ENCODE peak calls at places on chromosomes 4 and X, in six cellular contexts. V is H9, C is K562, W is GM23338, I is neuronal stem cell, M is cardiac muscle cell. L is an unnamed sample.

GRCh38 chrX:15299945-15300851 is 15.2 kb downstream of the ASB11 start:
- DNase-seq in V (no peak), C (peak; percentile 14), W (peak; percentile 24), I (peak; percentile 0), M (no peak), L (no peak)

GRCh38 chrX:69133561-69134542 is 31.4 kb downstream of the PJA1 start:
- DNase-seq in V (peak; percentile 81), C (peak; percentile 54), W (peak; percentile 86), I (peak; percentile 40), M (peak; percentile 72), L (peak; percentile 21)

GRCh38 chr4:168028568-168028967 is 63.8 kb upstream of the ANXA10 start:
- DNase-seq in V (no peak), C (no peak), W (no peak), I (no peak), M (no peak), L (no peak)

GRCh38 chrX:41291309-41291708 is 42.7 kb upstream of the DDX3X start:
- DNase-seq in V (peak; percentile 43), C (no peak), W (peak; percentile 27), I (no peak), M (no peak), L (no peak)

GRCh38 chrX:48910926-48911406 is 480 bp downstream of the SLC35A2 start:
- DNase-seq in V (no peak), C (peak; percentile 39), W (no peak), I (no peak), M (peak; percentile 14), L (no peak)

GRCh38 chr4:1056671-1057402 is 45.4 kb downstream of the FGFRL1 start:
- DNase-seq in V (peak; percentile 20), C (no peak), W (no peak), I (no peak), M (no peak), L (no peak)

GRCh38 chr4:83591730-83592129 is 55.8 kb downstream of the GPAT3 start:
- DNase-seq in V (no peak), C (no peak), W (no peak), I (no peak), M (no peak), L (no peak)

GRCh38 chr4:149291463-149291862 is 524.2 kb downstream of the IQCM start:
- DNase-seq in V (no peak), C (no peak), W (no peak), I (no peak), M (no peak), L (no peak)

GRCh38 chrX:112945796-112946195 is 105.2 kb upstream of the AMOT start:
- DNase-seq in V (no peak), C (no peak), W (no peak), I (no peak), M (no peak), L (no peak)

GRCh38 chr4:152847376-152847775 is 67.6 kb downstream of the ARFIP1 start:
- DNase-seq in V (no peak), C (no peak), W (no peak), I (no peak), M (no peak), L (no peak)

GRCh38 chr4:32010221-32010620 is 1290.1 kb downstream of the PCDH7 start:
- DNase-seq in V (peak; percentile 63), C (no peak), W (no peak), I (no peak), M (no peak), L (no peak)

GRCh38 chr4:153510252-153511001 is 44.3 kb downstream of the TMEM131L start:
- DNase-seq in V (no peak), C (no peak), W (no peak), I (no peak), M (no peak), L (peak; percentile 11)

GRCh38 chrX:32016195-32016594 is 944.4 kb upstream of the FTHL17 start:
- DNase-seq in V (no peak), C (no peak), W (no peak), I (no peak), M (no peak), L (no peak)

GRCh38 chrX:32010948-32011347 is 939.1 kb upstream of the FTHL17 start:
- DNase-seq in V (no peak), C (no peak), W (no peak), I (no peak), M (no peak), L (no peak)

GRCh38 chrX:32010157-32010656 is 938.4 kb upstream of the FTHL17 start:
- DNase-seq in V (no peak), C (no peak), W (no peak), I (no peak), M (no peak), L (no peak)
- H3K4me1 ChIP-seq in V (no peaks in the 10 kb centered on the region), C (no peaks in the 10 kb centered on the region), W (no peaks in the 10 kb centered on the region), I (peaks cover 1% of the 10 kb centered on the region), M (no peaks in the 10 kb centered on the region), L (no peaks in the 10 kb centered on the region)

GRCh38 chrX:19867411-19867732 is 20.0 kb downstream of the SH3KBP1 start:
- DNase-seq in V (no peak), C (no peak), W (no peak), I (no peak), M (no peak), L (no peak)
- H3K4me1 ChIP-seq in V (no peaks in the 10 kb centered on the region), C (no peaks in the 10 kb centered on the region), W (peaks cover 26% of the 10 kb centered on the region), I (no peaks in the 10 kb centered on the region), M (no peaks in the 10 kb centered on the region), L (no peaks in the 10 kb centered on the region)

GRCh38 chrX:40151211-40152172 is 53.7 kb upstream of the BCOR start:
- DNase-seq in V (peak; percentile 50), C (peak; percentile 39), W (peak; percentile 28), I (no peak), M (peak; percentile 81), L (peak; percentile 35)
- H3K4me1 ChIP-seq in V (peaks cover 12% of the 10 kb centered on the region), C (peaks cover 46% of the 10 kb centered on the region), W (peaks cover 30% of the 10 kb centered on the region), I (peaks cover 19% of the 10 kb centered on the region), M (peaks cover 51% of the 10 kb centered on the region), L (peaks cover 3% of the 10 kb centered on the region)

DNA sequence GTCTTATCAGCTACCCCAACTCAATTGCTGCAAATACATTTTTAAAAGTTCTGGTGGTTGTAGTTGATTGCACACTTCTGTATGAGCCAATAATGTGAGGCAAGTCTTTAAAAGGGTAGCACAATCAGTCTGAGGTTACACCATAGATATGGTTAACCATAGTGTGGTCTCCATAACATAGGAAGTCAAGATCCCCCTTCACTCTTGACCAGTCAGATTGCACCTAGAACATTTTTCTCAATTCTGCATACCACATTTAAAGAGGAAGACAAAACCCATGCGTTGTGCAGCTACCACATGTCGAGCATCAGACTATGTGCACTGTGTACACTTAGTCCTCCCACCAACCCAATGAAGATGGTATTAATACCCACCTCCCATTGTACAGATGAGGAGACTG is 26.5 kb upstream of the CYBB start:
- DNase-seq in V (no peak), C (no peak), W (no peak), I (no peak), M (no peak), L (no peak)
- H3K4me1 ChIP-seq in V (no peaks in the 10 kb centered on the region), C (peaks cover 12% of the 10 kb centered on the region), W (no peaks in the 10 kb centered on the region), I (no peaks in the 10 kb centered on the region), M (no peaks in the 10 kb centered on the region), L (no peaks in the 10 kb centered on the region)

GRCh38 chrX:150459168-150459567 is 96.1 kb downstream of the MAMLD1 start:
- DNase-seq in V (no peak), C (no peak), W (no peak), I (no peak), M (no peak), L (no peak)

GRCh38 chrX:150454508-150455219 is 91.5 kb downstream of the MAMLD1 start:
- DNase-seq in V (no peak), C (no peak), W (no peak), I (no peak), M (no peak), L (no peak)

GRCh38 chrX:150456466-150456865 is 93.3 kb downstream of the MAMLD1 start:
- DNase-seq in V (no peak), C (peak; percentile 27), W (no peak), I (no peak), M (no peak), L (no peak)

GRCh38 chrX:150455220-150455618 is 92.1 kb downstream of the MAMLD1 start:
- DNase-seq in V (no peak), C (no peak), W (no peak), I (no peak), M (no peak), L (no peak)

GRCh38 chrX:150456941-150457340 is 93.8 kb downstream of the MAMLD1 start:
- DNase-seq in V (no peak), C (no peak), W (no peak), I (no peak), M (no peak), L (no peak)
- H3K4me1 ChIP-seq in V (no peaks in the 10 kb centered on the region), C (peaks cover 7% of the 10 kb centered on the region), W (no peaks in the 10 kb centered on the region), I (no peaks in the 10 kb centered on the region), M (no peaks in the 10 kb centered on the region), L (no peaks in the 10 kb centered on the region)

DNA sequence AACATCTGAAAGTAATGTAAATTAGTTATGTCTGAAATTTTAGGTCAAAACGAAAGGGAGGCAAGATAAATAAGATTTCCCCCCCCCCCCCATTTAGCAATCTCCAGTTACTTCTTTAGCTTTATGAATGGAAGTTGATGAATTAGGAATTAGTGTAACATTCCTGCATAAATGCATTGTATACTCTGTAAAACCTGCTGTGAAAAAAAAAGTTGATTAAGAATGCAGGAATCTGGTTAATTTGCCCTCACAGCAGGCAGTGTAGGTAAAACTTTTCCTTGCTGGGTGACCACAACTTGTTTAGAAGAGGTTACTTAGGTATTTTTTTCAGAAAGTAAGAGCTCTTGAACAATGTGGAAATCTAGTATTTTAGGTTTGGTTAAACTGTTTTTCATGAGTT is 15.3 kb downstream of the LARP7 start:
- DNase-seq in V (peak; percentile 55), C (no peak), W (peak; percentile 97), I (peak; percentile 51), M (no peak), L (no peak)
- H3K4me1 ChIP-seq in V (peaks cover 4% of the 10 kb centered on the region), C (no peaks in the 10 kb centered on the region), W (peaks cover 27% of the 10 kb centered on the region), I (peaks cover 3% of the 10 kb centered on the region), M (peaks cover 43% of the 10 kb centered on the region), L (no peaks in the 10 kb centered on the region)

GRCh38 chr4:57074753-57075152 is 35.4 kb downstream of the IGFBP7 start:
- DNase-seq in V (no peak), C (no peak), W (no peak), I (no peak), M (no peak), L (no peak)

GRCh38 chr4:57073559-57073958 is 36.6 kb downstream of the IGFBP7 start:
- DNase-seq in V (no peak), C (no peak), W (no peak), I (no peak), M (no peak), L (no peak)

GRCh38 chr4:57076646-57077045 is 33.5 kb downstream of the IGFBP7 start:
- DNase-seq in V (no peak), C (no peak), W (no peak), I (no peak), M (no peak), L (no peak)

GRCh38 chr4:57077550-57078311 is 32.5 kb downstream of the IGFBP7 start:
- DNase-seq in V (peak; percentile 81), C (no peak), W (peak; percentile 84), I (no peak), M (no peak), L (no peak)

DNA sequence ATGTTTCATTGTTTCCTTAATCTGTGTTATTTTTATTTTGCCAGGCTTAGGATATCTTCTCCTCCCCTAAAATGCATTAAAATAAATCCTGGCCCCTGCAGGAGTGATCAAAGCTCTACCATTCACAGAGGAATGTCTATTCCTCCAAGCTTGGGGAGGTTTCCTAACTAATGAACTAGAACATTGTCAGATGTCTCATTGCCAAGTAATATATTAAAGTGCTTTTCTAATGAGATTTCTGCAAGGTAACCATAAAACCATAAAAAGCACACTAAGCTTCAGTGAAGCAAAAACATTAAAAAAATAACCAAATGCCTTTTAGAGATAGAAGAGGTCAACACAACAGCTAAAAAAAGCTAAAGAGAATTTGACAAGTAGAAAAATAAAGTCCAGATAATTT is 34.8 kb downstream of the IGFBP7 start:
- DNase-seq in V (no peak), C (no peak), W (no peak), I (no peak), M (no peak), L (no peak)
- H3K4me1 ChIP-seq in V (peaks cover 9% of the 10 kb centered on the region), C (no peaks in the 10 kb centered on the region), W (peaks cover 19% of the 10 kb centered on the region), I (peaks cover 8% of the 10 kb centered on the region), M (peaks cover 25% of the 10 kb centered on the region), L (no peaks in the 10 kb centered on the region)